ENCODE peak calls at places on chromosomes 7 and 10, in ten cellular contexts. I, Z, G, Q, L, O, A, V, T and B are unnamed samples.

GRCh38 chr7:39754326-39755120 is 131.2 kb downstream of the RALA start:
- DNase-seq in I (no peak), O (no peak), Q (peak; percentile 66), V (no peak), G (peak; percentile 41), Z (no peak), T (no peak), A (peak; percentile 57), L (peak; percentile 75), B (no peak)

GRCh38 chr7:47266799-47267198 is 315.1 kb downstream of the TNS3 start:
- DNase-seq in G (no peak), Z (no peak), I (no peak), L (peak; percentile 4), O (no peak), A (no peak), V (no peak), Q (no peak), T (no peak), B (peak; percentile 91)

GRCh38 chr7:85104432-85105205 is 82.2 kb downstream of the SEMA3D start:
- DNase-seq in I (no peak), A (peak; percentile 70), Z (no peak), G (no peak), V (peak; percentile 39), Q (no peak), O (no peak), L (peak; percentile 83), T (no peak), B (no peak)

GRCh38 chr10:43235070-43235900 is 31.6 kb downstream of the RASGEF1A start:
- DNase-seq in I (no peak), V (no peak), L (no peak), A (no peak), T (no peak), O (peak; percentile 44), Q (no peak), Z (no peak), G (peak; percentile 2), B (no peak)

GRCh38 chr7:112302566-112302965 is 96.1 kb downstream of the ZNF277 start:
- DNase-seq in Z (no peak), V (no peak), I (no peak), L (no peak), T (no peak), G (no peak), O (no peak), Q (no peak), A (no peak), B (no peak)

GRCh38 chr7:103951311-103951710 is 38.1 kb downstream of the RELN start:
- DNase-seq in O (no peak), A (no peak), I (no peak), Z (no peak), V (no peak), L (no peak), T (no peak), Q (no peak), G (no peak), B (no peak)

GRCh38 chr10:122341141-122341810 is 33.2 kb upstream of the PLEKHA1 start:
- DNase-seq in Q (no peak), Z (peak; percentile 76), L (peak; percentile 30), O (no peak), A (peak; percentile 41), T (peak; percentile 51), G (no peak), V (no peak), I (no peak), B (no peak)

GRCh38 chr10:3873728-3874461 is 88.9 kb upstream of the KLF6 start:
- DNase-seq in L (peak; percentile 81), Q (peak; percentile 83), O (peak; percentile 69), T (no peak), G (no peak), Z (no peak), V (no peak), I (no peak), A (peak; percentile 87), B (no peak)

GRCh38 chr7:109479388-109479787 is 909.7 kb downstream of the DNAJB9 start:
- DNase-seq in T (no peak), I (no peak), G (no peak), Q (no peak), O (no peak), Z (no peak), V (no peak), A (no peak), L (no peak), B (no peak)

GRCh38 chr7:42247301-42247700 is 10.3 kb upstream of the GLI3 start:
- DNase-seq in Z (no peak), L (peak; percentile 39), T (no peak), I (no peak), A (peak; percentile 76), G (no peak), V (no peak), O (no peak), Q (peak; percentile 85), B (no peak)

GRCh38 chr10:20887706-20888535 is 9.2 kb downstream of the NEBL start:
- DNase-seq in V (no peak), G (no peak), L (no peak), I (no peak), A (no peak), O (no peak), Z (no peak), T (no peak), Q (no peak), B (no peak)

GRCh38 chr10:97119058-97119832 is 66.5 kb downstream of the SLIT1 start:
- DNase-seq in Q (no peak), A (no peak), Z (no peak), I (no peak), T (no peak), O (no peak), L (no peak), G (no peak), V (no peak), B (no peak)

GRCh38 chr7:5218564-5219360 is 28.7 kb downstream of the WIPI2 start:
- DNase-seq in L (no peak), Z (no peak), A (no peak), V (no peak), T (no peak), I (no peak), Q (no peak), G (no peak), O (no peak), B (no peak)
- TF ChIP-seq CTCF in L (no peak), Z (no peak), A (no peak), V (no peak), T (no peak), I (no peak), Q (no peak), G (no peak), O (no peak), B (no peak)

GRCh38 chr7:831596-832291 is 532 bp upstream of the SUN1 start:
- DNase-seq in L (peak; percentile 95), I (no peak), Q (peak; percentile 92), T (no peak), G (no peak), V (peak; percentile 80), Z (no peak), O (peak; percentile 93), A (peak; percentile 92), B (no peak)

GRCh38 chr7:834277-834676 is 2.0 kb downstream of the SUN1 start:
- DNase-seq in Z (no peak), L (no peak), G (no peak), V (no peak), A (no peak), T (no peak), Q (no peak), O (no peak), I (no peak), B (no peak)

GRCh38 chr7:832968-833424 is 720 bp downstream of the SUN1 start:
- DNase-seq in T (no peak), I (no peak), V (no peak), Z (no peak), A (no peak), G (no peak), Q (no peak), O (peak; percentile 52), L (no peak), B (no peak)

GRCh38 chr7:833601-834258 is 1.5 kb downstream of the SUN1 start:
- DNase-seq in Z (no peak), O (no peak), Q (peak; percentile 43), T (no peak), L (no peak), I (no peak), G (no peak), V (no peak), A (no peak), B (no peak)

GRCh38 chr7:832292-832967 is at the start of gene SUN1:
- DNase-seq in L (peak; percentile 59), G (no peak), V (no peak), Z (no peak), O (peak; percentile 96), I (no peak), A (peak; percentile 84), Q (peak; percentile 81), T (peak; percentile 46), B (no peak)
- H3K4me3 ChIP-seq in L (peak within 1 kb of the TSS; percentile 58), G (no peak within 1 kb of the TSS), V (peak within 1 kb of the TSS; percentile 18), Z (no peak within 1 kb of the TSS), O (peak within 1 kb of the TSS; percentile 46), I (peak within 1 kb of the TSS; percentile 62), A (peak within 1 kb of the TSS; percentile 27), Q (peak within 1 kb of the TSS; percentile 12), T (peak within 1 kb of the TSS; percentile 25), B (no peak within 1 kb of the TSS)

DNA sequence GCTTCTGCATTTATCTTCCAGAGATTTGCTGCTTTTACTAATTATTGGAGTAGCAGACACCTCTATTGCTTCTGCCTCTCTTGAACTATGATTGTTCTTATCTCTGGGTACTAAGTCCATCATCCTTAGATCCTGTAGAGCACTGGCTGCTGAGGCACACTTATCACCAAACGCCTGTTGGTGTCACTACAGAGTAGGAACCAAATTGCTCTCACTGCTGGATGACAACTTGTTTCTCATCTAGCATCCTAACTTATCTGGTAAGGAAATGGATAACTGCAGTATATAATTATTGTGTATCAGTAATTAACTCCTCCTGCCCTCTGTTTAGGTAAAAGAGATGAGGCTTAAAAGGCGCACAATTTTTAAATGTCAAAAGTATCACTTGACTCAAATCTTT is 1059.4 kb downstream of the NRG3 start:
- DNase-seq in V (no peak), Z (no peak), L (no peak), O (no peak), T (no peak), A (peak; percentile 6), G (peak; percentile 15), Q (no peak), I (no peak), B (no peak)
- TF ChIP-seq CTCF in V (peak; percentile 7), Z (no peak), L (no peak), O (no peak), T (no peak), A (no peak), G (peak; percentile 38), Q (no peak), I (no peak), B (no peak)

DNA sequence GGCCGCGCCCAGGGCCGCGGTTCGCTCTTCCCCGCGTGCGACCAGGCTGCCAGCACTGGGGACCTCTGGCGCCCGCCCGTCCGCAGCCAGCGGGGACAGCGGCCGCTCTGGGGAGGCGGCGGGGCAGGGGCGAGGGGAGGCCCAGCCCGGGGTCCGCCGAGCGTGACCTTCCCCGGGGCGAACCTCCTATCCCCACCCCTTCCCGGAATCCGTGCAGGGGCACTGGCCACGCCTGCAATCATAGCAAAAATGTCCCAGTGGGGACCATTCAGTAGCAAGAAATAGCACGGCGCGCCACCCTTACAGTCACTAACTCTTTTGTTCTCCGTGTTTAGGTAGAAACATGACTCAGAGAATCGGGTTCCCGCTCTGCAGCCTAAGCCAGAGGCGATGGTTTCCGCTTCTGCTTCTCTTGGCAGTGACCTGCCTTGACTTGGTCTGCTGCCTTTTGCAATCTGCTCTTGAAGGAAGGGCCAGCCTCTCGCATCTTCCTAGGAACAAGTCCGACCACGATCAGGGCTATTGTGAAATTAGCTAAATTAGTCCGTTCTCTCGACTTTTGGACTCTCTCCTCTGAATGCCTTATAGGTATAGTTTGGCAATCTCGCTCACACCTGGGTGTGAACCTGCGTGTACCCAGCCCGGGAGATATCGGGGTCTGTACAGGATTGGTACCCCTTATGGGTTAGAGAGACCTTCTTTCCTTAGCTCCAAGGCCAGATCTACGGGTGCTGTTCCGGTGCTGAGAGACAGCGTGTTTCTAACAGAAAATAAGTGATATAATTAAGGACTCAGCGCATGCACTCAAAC is 79.4 kb upstream of the ACBD5 start:
- DNase-seq in G (no peak), T (peak; percentile 82), V (no peak), O (peak; percentile 86), L (peak; percentile 60), I (peak; percentile 25), A (peak; percentile 77), Q (peak; percentile 37), Z (peak; percentile 58), B (peak; percentile 32)
- H3K4me3 ChIP-seq in G (no peak overlapping the region), T (peak overlapping the region; percentile 53), V (no peak overlapping the region), O (peak overlapping the region; percentile 59), L (peak overlapping the region; percentile 42), I (peak overlapping the region; percentile 62), A (peak overlapping the region; percentile 47), Q (peak overlapping the region; percentile 28), Z (peak overlapping the region; percentile 7), B (peak overlapping the region; percentile 8)